ENCODE peak calls at places on chromosomes 11 and 22, in four cellular contexts. X is mammary epithelial cell, M is IMR-90, C is transverse colon. T is an unnamed sample.

GRCh38 chr11:19919050-19919561 is 206.5 kb downstream of the NAV2 start:
- DNase-seq in X (peak; percentile 96), M (peak; percentile 98), C (peak; percentile 20), T (peak; percentile 97)

GRCh38 chr11:121613724-121614123 is 161.0 kb upstream of the SORL1-AS1 start:
- DNase-seq in X (no peak), M (peak; percentile 69), C (no peak), T (no peak)

GRCh38 chr11:61716478-61717285 is 35.8 kb upstream of the MYRF start:
- DNase-seq in X (no peak), M (no peak), C (no peak), T (no peak)

GRCh38 chr11:122755409-122755808 is 82.9 kb upstream of the CRTAM start:
- DNase-seq in X (no peak), M (no peak), C (no peak), T (no peak)

GRCh38 chr11:68076371-68077042 is 37.7 kb downstream of the TCIRG1 start:
- DNase-seq in X (no peak), M (no peak), C (no peak), T (no peak)

GRCh38 chr22:43293661-43294392 is 49.3 kb downstream of the SCUBE1 start:
- DNase-seq in X (no peak), M (peak; percentile 60), C (peak; percentile 79), T (no peak)

GRCh38 chr11:116107229-116107628 is 603.0 kb upstream of the CADM1 start:
- DNase-seq in X (no peak), M (no peak), C (no peak), T (no peak)

GRCh38 chr11:115201121-115201792 is 303.0 kb downstream of the CADM1 start:
- DNase-seq in X (peak; percentile 44), M (peak; percentile 89), C (no peak), T (peak; percentile 89)

GRCh38 chr22:35071784-35072183 is 5.8 kb downstream of the ISX start:
- DNase-seq in X (peak; percentile 87), M (no peak), C (no peak), T (no peak)

GRCh38 chr11:19091366-19091765 is 25.6 kb upstream of the ZDHHC13 start:
- DNase-seq in X (peak; percentile 40), M (no peak), C (no peak), T (no peak)

GRCh38 chr11:134616048-134616447 is 204.0 kb upstream of the B3GAT1 start:
- DNase-seq in X (no peak), M (no peak), C (no peak), T (no peak)

GRCh38 chr11:61619827-61620226 is 39.0 kb upstream of the SYT7 start:
- DNase-seq in X (no peak), M (no peak), C (no peak), T (no peak)

GRCh38 chr11:66957971-66958231 is 282 bp downstream of the PC start:
- DNase-seq in X (no peak), M (no peak), C (no peak), T (no peak)

GRCh38 chr11:82906931-82907330 is 5.4 kb downstream of the DDIAS start:
- DNase-seq in X (no peak), M (no peak), C (no peak), T (no peak)

GRCh38 chr22:31544481-31545480 is 48.4 kb downstream of the SFI1 start:
- DNase-seq in X (no peak), M (peak; percentile 16), C (no peak), T (no peak)

GRCh38 chr11:134724779-134725140 is 312.7 kb upstream of the B3GAT1 start:
- DNase-seq in X (no peak), M (no peak), C (no peak), T (no peak)

GRCh38 chr22:18066181-18066859 is 11.5 kb upstream of the PEX26 start:
- DNase-seq in X (no peak), M (no peak), C (peak; percentile 50), T (no peak)

GRCh38 chr22:19287076-19287724 is 4.3 kb downstream of the CLTCL1 start:
- DNase-seq in X (peak; percentile 96), M (peak; percentile 71), C (no peak), T (no peak)

GRCh38 chr11:44944853-44945235 is 5.8 kb downstream of the TP53I11 start:
- DNase-seq in X (no peak), M (no peak), C (no peak), T (no peak)

GRCh38 chr22:44664149-44664548 is 37.9 kb upstream of the PRR5 start:
- DNase-seq in X (no peak), M (peak; percentile 61), C (peak; percentile 67), T (no peak)

GRCh38 chr11:64294665-64295289 is 3.7 kb downstream of the KCNK4 start:
- DNase-seq in X (no peak), M (no peak), C (no peak), T (no peak)

GRCh38 chr11:122170815-122171475 is 54.9 kb upstream of the BLID start:
- DNase-seq in X (peak; percentile 91), M (peak; percentile 94), C (no peak), T (no peak)

GRCh38 chr11:109914809-109915653 is 178.2 kb upstream of the ZC3H12C start:
- DNase-seq in X (peak; percentile 66), M (peak; percentile 20), C (no peak), T (peak; percentile 3)

GRCh38 chr11:2268911-2269600 is 1.3 kb downstream of the ASCL2 start:
- DNase-seq in X (peak; percentile 47), M (no peak), C (peak; percentile 48), T (no peak)

GRCh38 chr11:31625868-31626267 is 116.3 kb downstream of the ELP4 start:
- DNase-seq in X (no peak), M (no peak), C (no peak), T (no peak)

GRCh38 chr11:61602775-61603569 is 22.1 kb upstream of the SYT7 start:
- DNase-seq in X (peak; percentile 98), M (peak; percentile 96), C (peak; percentile 69), T (peak; percentile 70)

DNA sequence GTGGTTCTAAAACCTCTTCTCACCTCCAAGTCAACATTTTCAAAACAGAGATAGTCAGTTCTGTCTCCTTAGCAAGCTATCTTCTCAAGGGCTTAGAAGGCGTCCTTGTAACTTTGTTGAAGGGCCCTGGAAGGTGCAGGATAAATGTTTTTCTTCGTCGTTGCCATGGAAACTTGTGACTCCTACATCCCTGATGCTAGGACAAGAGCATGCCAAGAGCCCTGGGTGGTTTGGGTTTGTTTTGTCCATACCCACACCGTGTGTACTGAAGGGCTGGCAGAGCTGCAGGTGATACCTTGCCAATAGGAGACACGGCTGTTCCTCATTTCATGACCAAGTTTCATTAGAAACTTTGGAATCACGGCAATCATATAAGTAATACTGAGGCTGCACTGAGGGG is 81.6 kb downstream of the GALNT18 start:
- DNase-seq in X (no peak), M (no peak), C (no peak), T (no peak)
- H3K4me3 ChIP-seq in X (no peak overlapping the region), M (no peak overlapping the region), C (no peak overlapping the region), T (no peak overlapping the region)

GRCh38 chr11:124897681-124898680 is at the start of gene ROBO4:
- DNase-seq in X (peak; percentile 94), M (peak; percentile 94), C (no peak), T (peak; percentile 89)
- TF ChIP-seq CTCF in X (no peak), M (no peak), C (no peak), T (no peak)

GRCh38 chr11:80841716-80842115 is 1400.9 kb upstream of the TENM4 start:
- DNase-seq in X (peak; percentile 17), M (no peak), C (no peak), T (no peak)

GRCh38 chr11:80843266-80843974 is 1402.6 kb upstream of the TENM4 start:
- DNase-seq in X (peak; percentile 29), M (no peak), C (no peak), T (no peak)

GRCh38 chr11:80846979-80847378 is 1406.1 kb upstream of the TENM4 start:
- DNase-seq in X (no peak), M (no peak), C (no peak), T (no peak)

GRCh38 chr11:80846442-80846841 is 1405.6 kb upstream of the TENM4 start:
- DNase-seq in X (no peak), M (no peak), C (no peak), T (no peak)

GRCh38 chr11:80844110-80844509 is 1403.3 kb upstream of the TENM4 start:
- DNase-seq in X (no peak), M (no peak), C (no peak), T (no peak)
- H3K4me3 ChIP-seq in X (no peak overlapping the region), M (no peak overlapping the region), C (no peak overlapping the region), T (no peak overlapping the region)

GRCh38 chr11:33716236-33716635 is 15.6 kb upstream of the C11orf91 start:
- DNase-seq in X (peak; percentile 80), M (no peak), C (no peak), T (no peak)
- TF ChIP-seq CTCF in X (peak; percentile 44), M (peak; percentile 50), C (no peak), T (peak; percentile 51)

DNA sequence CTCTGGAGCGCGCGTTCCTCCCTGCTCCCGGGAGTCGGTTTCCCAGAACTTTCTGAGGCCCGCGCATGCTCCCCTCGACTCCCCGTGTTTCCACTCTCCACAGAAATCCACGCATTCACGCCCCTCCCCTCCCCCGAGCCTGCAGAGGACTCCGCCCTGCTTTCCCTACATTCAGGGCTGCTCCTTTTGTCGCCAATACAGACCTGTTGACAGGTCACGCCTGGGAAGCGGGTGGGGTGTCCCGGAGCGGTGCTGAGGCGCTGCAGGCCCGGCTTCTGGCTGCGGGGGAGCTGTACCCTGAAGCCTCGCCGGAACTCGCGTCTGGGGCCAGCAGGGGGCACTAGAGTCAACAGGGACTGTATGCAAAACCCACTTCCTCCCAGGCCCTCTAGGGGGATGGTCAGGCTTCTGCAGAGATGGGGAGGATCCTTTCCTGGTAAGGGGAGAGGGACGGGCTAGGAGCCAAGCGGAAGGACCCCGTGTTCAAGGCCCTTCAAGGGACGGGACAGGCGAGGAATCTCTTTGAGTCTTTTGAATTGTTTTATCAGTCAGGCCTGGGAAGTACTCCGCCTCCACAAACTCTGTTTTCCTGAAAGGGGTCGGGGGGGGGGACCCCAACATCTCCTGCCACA is at the start of gene PRAME:
- DNase-seq in X (no peak), M (peak; percentile 13), C (peak; percentile 72), T (no peak)
- H3K4me3 ChIP-seq in X (no peak within 1 kb of the TSS), M (no peak within 1 kb of the TSS), C (no peak within 1 kb of the TSS), T (no peak within 1 kb of the TSS)

GRCh38 chr11:10575999-10576398 is 7.5 kb upstream of the LYVE1 start:
- DNase-seq in X (no peak), M (no peak), C (no peak), T (no peak)

GRCh38 chr11:10579700-10580099 is 11.2 kb upstream of the LYVE1 start:
- DNase-seq in X (no peak), M (no peak), C (no peak), T (no peak)

GRCh38 chr11:10584071-10584501 is 15.6 kb upstream of the LYVE1 start:
- DNase-seq in X (no peak), M (peak; percentile 75), C (no peak), T (peak; percentile 24)

GRCh38 chr11:10580625-10581024 is 12.2 kb upstream of the LYVE1 start:
- DNase-seq in X (no peak), M (peak; percentile 43), C (no peak), T (no peak)

GRCh38 chr11:10581481-10582019 is 13.1 kb upstream of the LYVE1 start:
- DNase-seq in X (peak; percentile 44), M (peak; percentile 63), C (peak; percentile 13), T (no peak)
- TF ChIP-seq CTCF in X (no peak), M (no peak), C (no peak), T (no peak)

GRCh38 chr11:35016939-35017338 is 100.5 kb downstream of the PDHX start:
- DNase-seq in X (no peak), M (peak; percentile 28), C (no peak), T (no peak)
- H3K4me3 ChIP-seq in X (no peak overlapping the region), M (no peak overlapping the region), C (no peak overlapping the region), T (no peak overlapping the region)